ENCODE peak calls at places on chromosome 10, in nine cellular contexts. M is MCF 10A; I is psoas muscle; E is CD4-positive, alpha-beta T cell; Y is kidney epithelial cell; A is activated CD8-positive, alpha-beta T cell treated with anti-CD3 and anti-CD28 coated beads for 36 hours; S is neural progenitor cell; T is Calu3; X is upper lobe of right lung. K is an unnamed sample.

GRCh38 chr10:18658301-18658991 is 785 bp upstream of the ARL5B start:
- DNase-seq in T (no peak), X (no peak), S (peak), A (no peak), E (no peak), Y (no peak), I (peak), M (no peak), K (no peak)

GRCh38 chr10:70497120-70497545 is 18.6 kb downstream of the PALD1 start:
- DNase-seq in E (no peak), A (no peak), Y (no peak), M (no peak), S (no peak), X (no peak), I (no peak), T (no peak), K (no peak)

GRCh38 chr10:106950060-106950459 is 214.4 kb downstream of the SORCS1 start:
- DNase-seq in Y (no peak), M (no peak), A (no peak), X (no peak), T (no peak), I (no peak), E (no peak), S (no peak), K (no peak)

GRCh38 chr10:74344306-74344705 is 193.3 kb downstream of the ADK start:
- DNase-seq in I (no peak), Y (no peak), T (no peak), S (no peak), E (no peak), X (no peak), A (no peak), M (no peak), K (no peak)

GRCh38 chr10:6564367-6564766 is 15.7 kb downstream of the PRKCQ start:
- DNase-seq in Y (no peak), A (no peak), S (no peak), T (no peak), M (no peak), X (no peak), E (no peak), I (no peak), K (no peak)

GRCh38 chr10:129075936-129076335 is 391.1 kb upstream of the MGMT start:
- DNase-seq in S (no peak), A (no peak), X (no peak), Y (no peak), M (no peak), I (no peak), E (no peak), T (no peak), K (no peak)

GRCh38 chr10:95542761-95543160 is 18.4 kb downstream of the SORBS1 start:
- DNase-seq in S (no peak), T (no peak), E (no peak), I (no peak), Y (no peak), X (no peak), A (no peak), M (no peak), K (no peak)

GRCh38 chr10:88423732-88424131 is 159.4 kb downstream of the RNLS start:
- DNase-seq in A (no peak), T (no peak), Y (no peak), S (no peak), M (no peak), I (no peak), E (no peak), X (no peak), K (no peak)

GRCh38 chr10:69629897-69630650 is at the start of gene FAM241B:
- DNase-seq in A (peak), X (peak), M (peak), I (peak), T (peak), S (peak), Y (no peak), E (peak), K (peak)

GRCh38 chr10:63430091-63430998 is 35.4 kb downstream of the JMJD1C start:
- DNase-seq in X (no peak), T (no peak), E (no peak), A (no peak), I (no peak), Y (no peak), S (no peak), M (peak), K (no peak)

GRCh38 chr10:69878951-69879350 is 77.2 kb downstream of the COL13A1 start:
- DNase-seq in S (no peak), T (no peak), I (no peak), A (no peak), E (no peak), X (no peak), M (no peak), Y (no peak), K (no peak)

GRCh38 chr10:116385994-116386809 is 41.4 kb upstream of the PNLIPRP3 start:
- DNase-seq in S (peak), I (no peak), X (no peak), E (no peak), A (no peak), Y (peak), T (peak), M (peak), K (no peak)

GRCh38 chr10:29119374-29119773 is 169.5 kb upstream of the LYZL1 start:
- DNase-seq in T (peak), E (no peak), I (no peak), Y (no peak), M (peak), X (no peak), S (peak), A (peak), K (no peak)

GRCh38 chr10:30154561-30154960 is 95.2 kb upstream of the JCAD start:
- DNase-seq in I (no peak), E (no peak), A (no peak), T (no peak), S (no peak), Y (no peak), X (no peak), M (no peak), K (no peak)

GRCh38 chr10:104608076-104608828 is 32.8 kb upstream of the SORCS3 start:
- DNase-seq in A (no peak), I (no peak), M (no peak), Y (no peak), T (no peak), E (no peak), S (no peak), X (no peak), K (no peak)

GRCh38 chr10:34861293-34862004 is 46.4 kb upstream of the PARD3 start:
- DNase-seq in I (peak), T (no peak), S (peak), Y (no peak), E (no peak), X (no peak), A (no peak), M (peak), K (no peak)

GRCh38 chr10:61752111-61753011 is 89.6 kb downstream of the CABCOCO1 start:
- DNase-seq in S (no peak), A (no peak), I (no peak), E (no peak), T (peak), M (peak), Y (peak), X (no peak), K (no peak)

GRCh38 chr10:132464256-132465192 is 67.5 kb downstream of the PWWP2B start:
- DNase-seq in X (peak), E (no peak), Y (no peak), M (no peak), T (no peak), A (no peak), I (peak), S (no peak), K (no peak)

GRCh38 chr10:63885159-63885558 is 364.0 kb downstream of the REEP3 start:
- DNase-seq in X (no peak), Y (no peak), A (no peak), S (no peak), M (peak), T (no peak), I (no peak), E (no peak), K (no peak)

GRCh38 chr10:133307776-133308430 is 769 bp downstream of the TUBGCP2 start:
- DNase-seq in X (peak), Y (peak), S (peak), T (peak), A (peak), M (peak), I (peak), E (peak), K (peak)

GRCh38 chr10:69065406-69066361 is 22.2 kb upstream of the SRGN start:
- DNase-seq in M (peak), E (no peak), Y (no peak), I (no peak), S (no peak), T (no peak), A (peak), X (no peak), K (peak)

GRCh38 chr10:77798940-77799339 is 127.6 kb downstream of the DLG5 start:
- DNase-seq in M (no peak), E (no peak), S (no peak), T (no peak), A (no peak), Y (no peak), I (no peak), X (no peak), K (no peak)

GRCh38 chr10:7314068-7314646 is 96.7 kb downstream of the SFMBT2 start:
- DNase-seq in T (no peak), A (no peak), X (no peak), I (no peak), S (no peak), M (no peak), Y (no peak), E (no peak), K (no peak)

DNA sequence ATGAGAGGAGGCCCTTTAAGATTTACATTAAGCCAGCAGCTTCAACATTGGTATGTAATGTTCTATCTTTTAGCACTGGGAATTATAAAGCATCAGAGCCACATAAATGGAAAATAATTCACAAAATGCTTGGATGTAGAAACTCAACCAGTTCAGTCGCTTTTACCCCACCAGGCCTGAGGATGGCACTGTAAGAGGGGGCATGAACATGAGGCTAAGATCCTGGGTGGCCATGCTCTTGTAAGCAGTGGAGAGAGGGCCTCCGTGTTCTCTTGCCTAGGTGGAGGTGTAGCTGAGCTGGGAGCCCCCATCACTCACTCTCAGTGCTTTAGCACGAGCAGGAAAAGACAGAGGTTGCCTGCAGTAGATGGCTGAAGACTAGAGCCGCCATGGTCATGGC is 238.8 kb downstream of the FANK1 start:
- DNase-seq in M (peak), X (no peak), A (no peak), E (no peak), Y (no peak), I (no peak), S (peak), T (no peak), K (no peak)
- TF ChIP-seq CTCF in M (no peak), X (no peak), A (no peak), E (no peak), Y (no peak), I (no peak), S (peak), T (no peak), K (no peak)

GRCh38 chr10:24554036-24554435 is 169.7 kb downstream of the ARHGAP21 start:
- DNase-seq in E (no peak), Y (no peak), M (no peak), I (no peak), T (no peak), S (no peak), X (no peak), A (no peak), K (no peak)

GRCh38 chr10:24550680-24551079 is 173.0 kb downstream of the ARHGAP21 start:
- DNase-seq in A (no peak), X (no peak), M (no peak), Y (no peak), S (no peak), I (no peak), T (no peak), E (no peak), K (no peak)

GRCh38 chr10:24553051-24553612 is 170.6 kb downstream of the ARHGAP21 start:
- DNase-seq in M (no peak), Y (no peak), S (no peak), X (no peak), T (peak), I (no peak), A (no peak), E (no peak), K (no peak)

GRCh38 chr10:24551161-24551560 is 172.5 kb downstream of the ARHGAP21 start:
- DNase-seq in S (no peak), I (no peak), X (no peak), T (peak), Y (no peak), A (no peak), M (no peak), E (no peak), K (no peak)

GRCh38 chr10:24552346-24553016 is 171.2 kb downstream of the ARHGAP21 start:
- DNase-seq in T (peak), X (peak), M (peak), Y (no peak), I (peak), E (no peak), A (peak), S (peak), K (no peak)
- TF ChIP-seq CTCF in T (peak), X (peak), M (peak), Y (peak), I (peak), E (no peak), A (no peak), S (peak), K (peak)

GRCh38 chr10:127715249-127715648 is 21.7 kb upstream of the FOXI2 start:
- DNase-seq in T (no peak), Y (no peak), I (no peak), E (no peak), S (no peak), X (no peak), A (no peak), M (no peak), K (no peak)

GRCh38 chr10:127720142-127720541 is 16.8 kb upstream of the FOXI2 start:
- DNase-seq in Y (no peak), X (no peak), I (no peak), E (no peak), A (no peak), S (no peak), M (no peak), T (no peak), K (no peak)

GRCh38 chr10:127715782-127716378 is 21.1 kb upstream of the FOXI2 start:
- DNase-seq in X (no peak), T (no peak), E (no peak), M (peak), A (no peak), I (no peak), S (peak), Y (no peak), K (peak)

GRCh38 chr10:127720903-127721302 is 16.1 kb upstream of the FOXI2 start:
- DNase-seq in Y (no peak), I (no peak), X (no peak), S (no peak), A (no peak), T (no peak), E (no peak), M (no peak), K (no peak)
- TF ChIP-seq CTCF in Y (no peak), I (no peak), X (no peak), S (peak), A (no peak), T (no peak), E (no peak), M (no peak), K (no peak)

GRCh38 chr10:98285416-98285815 is 17.4 kb upstream of the LOXL4 start:
- DNase-seq in Y (no peak), I (no peak), S (no peak), T (no peak), X (no peak), E (no peak), A (no peak), M (no peak), K (no peak)

GRCh38 chr10:98292976-98293375 is 25.0 kb upstream of the LOXL4 start:
- DNase-seq in X (no peak), S (no peak), I (no peak), A (no peak), Y (no peak), M (no peak), T (no peak), E (no peak), K (no peak)

GRCh38 chr10:98294270-98294627 is 26.3 kb upstream of the LOXL4 start:
- DNase-seq in X (no peak), Y (no peak), A (no peak), T (no peak), M (no peak), E (no peak), I (no peak), S (no peak), K (no peak)

GRCh38 chr10:98293550-98294269 is 25.7 kb upstream of the LOXL4 start:
- DNase-seq in I (peak), S (no peak), Y (no peak), A (no peak), T (no peak), X (no peak), E (no peak), M (no peak), K (no peak)

GRCh38 chr10:98289802-98290209 is 21.8 kb upstream of the LOXL4 start:
- DNase-seq in X (no peak), I (no peak), M (no peak), A (no peak), E (no peak), S (no peak), T (no peak), Y (no peak), K (no peak)
- TF ChIP-seq CTCF in X (no peak), I (no peak), M (no peak), A (no peak), E (no peak), S (no peak), T (no peak), Y (no peak), K (no peak)

DNA sequence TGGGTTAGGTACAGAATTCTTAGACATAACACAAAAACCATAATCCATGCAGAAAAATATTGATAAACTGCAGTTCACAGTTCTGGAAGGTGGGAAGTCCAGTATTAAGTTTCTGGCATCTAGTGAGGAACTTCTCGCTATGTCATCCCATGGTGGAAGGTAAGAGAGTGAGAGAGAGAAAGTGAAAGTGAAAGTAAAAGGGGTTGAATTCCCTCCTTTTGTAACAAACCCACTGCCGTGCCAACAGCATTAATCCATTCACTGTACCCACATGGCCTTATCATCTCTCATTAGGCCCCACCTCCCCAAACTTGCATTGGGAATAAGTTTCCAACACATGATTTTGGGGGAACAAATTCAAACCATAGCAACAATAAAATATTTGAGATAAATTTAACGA is 17.1 kb downstream of the ZNF485 start:
- DNase-seq in Y (no peak), I (no peak), S (no peak), T (no peak), M (no peak), E (no peak), A (no peak), X (no peak), K (no peak)
- TF ChIP-seq CTCF in Y (no peak), I (no peak), S (no peak), T (no peak), M (no peak), E (no peak), A (no peak), X (no peak), K (no peak)

DNA sequence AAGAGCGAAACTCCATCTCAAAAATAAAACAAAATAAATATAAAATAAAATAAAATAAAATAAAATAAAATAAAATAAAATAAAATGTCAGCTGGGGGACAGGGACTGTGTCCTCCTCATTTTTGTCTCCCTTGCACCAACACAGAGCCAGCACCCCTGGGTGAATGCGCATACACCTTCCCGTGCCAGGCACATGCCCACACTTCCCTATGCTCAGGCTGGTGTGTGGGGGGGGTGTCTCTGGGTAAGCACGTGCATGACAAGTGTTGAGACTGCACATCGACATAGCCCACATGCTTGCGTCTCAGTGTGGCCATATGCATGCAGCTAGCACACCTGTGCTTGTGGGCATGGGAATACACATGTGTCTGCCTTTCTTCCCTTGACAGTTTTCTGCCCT is 24.7 kb upstream of the TLX1 start:
- DNase-seq in A (no peak), E (no peak), T (no peak), Y (no peak), X (no peak), I (no peak), S (no peak), M (no peak), K (no peak)
- TF ChIP-seq CTCF in A (no peak), E (no peak), T (no peak), Y (no peak), X (no peak), I (no peak), S (no peak), M (no peak), K (no peak)

GRCh38 chr10:58818889-58819288 is 306.2 kb downstream of the BICC1 start:
- DNase-seq in Y (no peak), A (no peak), M (peak), I (no peak), S (no peak), X (no peak), E (no peak), T (peak), K (no peak)
- TF ChIP-seq CTCF in Y (no peak), A (no peak), M (peak), I (no peak), S (no peak), X (no peak), E (no peak), T (no peak), K (no peak)